ENCODE peak calls at places on chromosomes 12 and 14, in six cellular contexts. One of them, this sample, is unnamed.

GRCh38 chr14:71714225-71714624 is 218.0 kb upstream of the RGS6 start:
- DNase-seq in HCT116: no peak
- DNase-seq in right cardiac atrium: no peak
- DNase-seq in CD4-positive, alpha-beta T cell: no peak
- DNase-seq in SK-N-SH: no peak
- DNase-seq in CD8-positive, alpha-beta T cell: no peak
- DNase-seq in this sample: no peak

GRCh38 chr14:92615451-92615850 is 101.9 kb downstream of the RIN3 start:
- DNase-seq in HCT116: no peak
- DNase-seq in SK-N-SH: no peak
- DNase-seq in CD4-positive, alpha-beta T cell: peak
- DNase-seq in CD8-positive, alpha-beta T cell: peak
- DNase-seq in right cardiac atrium: no peak
- DNase-seq in this sample: no peak

GRCh38 chr14:38930022-38930421 is 173.0 kb downstream of the SEC23A start:
- DNase-seq in HCT116: no peak
- DNase-seq in CD4-positive, alpha-beta T cell: no peak
- DNase-seq in CD8-positive, alpha-beta T cell: no peak
- DNase-seq in SK-N-SH: no peak
- DNase-seq in right cardiac atrium: no peak
- DNase-seq in this sample: no peak

GRCh38 chr14:77641534-77642341 is 25.3 kb upstream of the SPTLC2 start:
- DNase-seq in right cardiac atrium: peak
- DNase-seq in SK-N-SH: no peak
- DNase-seq in HCT116: no peak
- DNase-seq in CD4-positive, alpha-beta T cell: peak
- DNase-seq in CD8-positive, alpha-beta T cell: peak
- DNase-seq in this sample: no peak

GRCh38 chr14:57085801-57086200 is 182.9 kb downstream of the EXOC5 start:
- DNase-seq in HCT116: no peak
- DNase-seq in CD4-positive, alpha-beta T cell: no peak
- DNase-seq in CD8-positive, alpha-beta T cell: no peak
- DNase-seq in right cardiac atrium: no peak
- DNase-seq in SK-N-SH: peak
- DNase-seq in this sample: no peak

GRCh38 chr12:81114241-81114640 is 36.4 kb downstream of the ACSS3 start:
- DNase-seq in SK-N-SH: no peak
- DNase-seq in HCT116: no peak
- DNase-seq in right cardiac atrium: no peak
- DNase-seq in CD4-positive, alpha-beta T cell: no peak
- DNase-seq in CD8-positive, alpha-beta T cell: no peak
- DNase-seq in this sample: no peak

GRCh38 chr14:70189678-70190077 is 927 bp upstream of the SLC8A3 start:
- DNase-seq in HCT116: no peak
- DNase-seq in CD4-positive, alpha-beta T cell: no peak
- DNase-seq in right cardiac atrium: no peak
- DNase-seq in CD8-positive, alpha-beta T cell: no peak
- DNase-seq in SK-N-SH: peak
- DNase-seq in this sample: no peak

GRCh38 chr12:6443361-6443983 is 1.3 kb upstream of the CD27 start:
- DNase-seq in right cardiac atrium: no peak
- DNase-seq in SK-N-SH: no peak
- DNase-seq in CD8-positive, alpha-beta T cell: peak
- DNase-seq in HCT116: no peak
- DNase-seq in CD4-positive, alpha-beta T cell: no peak
- DNase-seq in this sample: no peak

GRCh38 chr14:36022765-36023415 is 153.6 kb downstream of the PTCSC3 start:
- DNase-seq in HCT116: no peak
- DNase-seq in CD8-positive, alpha-beta T cell: no peak
- DNase-seq in right cardiac atrium: no peak
- DNase-seq in CD4-positive, alpha-beta T cell: no peak
- DNase-seq in SK-N-SH: no peak
- DNase-seq in this sample: no peak

GRCh38 chr14:105392161-105393090 is 5.9 kb upstream of the TEX22 start:
- DNase-seq in CD4-positive, alpha-beta T cell: no peak
- DNase-seq in right cardiac atrium: peak
- DNase-seq in HCT116: no peak
- DNase-seq in SK-N-SH: no peak
- DNase-seq in CD8-positive, alpha-beta T cell: no peak
- DNase-seq in this sample: no peak

GRCh38 chr14:96307434-96307833 is 51.4 kb downstream of the BDKRB1 start:
- DNase-seq in HCT116: no peak
- DNase-seq in right cardiac atrium: no peak
- DNase-seq in CD8-positive, alpha-beta T cell: no peak
- DNase-seq in SK-N-SH: no peak
- DNase-seq in CD4-positive, alpha-beta T cell: no peak
- DNase-seq in this sample: no peak

GRCh38 chr12:89464974-89465592 is 59.5 kb downstream of the GALNT4 start:
- DNase-seq in CD8-positive, alpha-beta T cell: no peak
- DNase-seq in CD4-positive, alpha-beta T cell: no peak
- DNase-seq in HCT116: no peak
- DNase-seq in right cardiac atrium: no peak
- DNase-seq in SK-N-SH: no peak
- DNase-seq in this sample: no peak

GRCh38 chr14:95026851-95027463 is 130.4 kb downstream of the DICER1 start:
- DNase-seq in SK-N-SH: no peak
- DNase-seq in HCT116: no peak
- DNase-seq in CD4-positive, alpha-beta T cell: no peak
- DNase-seq in right cardiac atrium: no peak
- DNase-seq in CD8-positive, alpha-beta T cell: no peak
- DNase-seq in this sample: no peak

GRCh38 chr12:119052001-119052400 is 70.7 kb downstream of the SRRM4 start:
- DNase-seq in right cardiac atrium: no peak
- DNase-seq in CD8-positive, alpha-beta T cell: no peak
- DNase-seq in CD4-positive, alpha-beta T cell: no peak
- DNase-seq in SK-N-SH: no peak
- DNase-seq in HCT116: no peak
- DNase-seq in this sample: no peak

GRCh38 chr14:104424406-104425072 is 155.0 kb upstream of the C14orf180 start:
- DNase-seq in right cardiac atrium: no peak
- DNase-seq in SK-N-SH: peak
- DNase-seq in CD4-positive, alpha-beta T cell: no peak
- DNase-seq in CD8-positive, alpha-beta T cell: no peak
- DNase-seq in HCT116: no peak
- DNase-seq in this sample: no peak

GRCh38 chr14:22547309-22547947 is 41.6 kb downstream of the DAD1 start:
- DNase-seq in HCT116: no peak
- DNase-seq in SK-N-SH: no peak
- DNase-seq in right cardiac atrium: no peak
- DNase-seq in CD8-positive, alpha-beta T cell: no peak
- DNase-seq in CD4-positive, alpha-beta T cell: no peak
- DNase-seq in this sample: no peak

GRCh38 chr12:6952860-6953416 is 1.8 kb downstream of the PTPN6 start:
- DNase-seq in right cardiac atrium: no peak
- DNase-seq in CD8-positive, alpha-beta T cell: no peak
- DNase-seq in SK-N-SH: peak
- DNase-seq in CD4-positive, alpha-beta T cell: no peak
- DNase-seq in HCT116: no peak
- DNase-seq in this sample: no peak

GRCh38 chr14:103512701-103513611 is 9.7 kb downstream of the CKB start:
- DNase-seq in HCT116: no peak
- DNase-seq in right cardiac atrium: peak
- DNase-seq in CD4-positive, alpha-beta T cell: no peak
- DNase-seq in SK-N-SH: no peak
- DNase-seq in CD8-positive, alpha-beta T cell: no peak
- DNase-seq in this sample: peak

GRCh38 chr14:99938376-99938775 is 126.8 kb upstream of the EVL start:
- DNase-seq in CD4-positive, alpha-beta T cell: no peak
- DNase-seq in CD8-positive, alpha-beta T cell: no peak
- DNase-seq in HCT116: no peak
- DNase-seq in SK-N-SH: no peak
- DNase-seq in right cardiac atrium: no peak
- DNase-seq in this sample: no peak

GRCh38 chr14:103281496-103282231 is 52.4 kb upstream of the EIF5 start:
- DNase-seq in right cardiac atrium: no peak
- DNase-seq in CD4-positive, alpha-beta T cell: no peak
- DNase-seq in SK-N-SH: peak
- DNase-seq in CD8-positive, alpha-beta T cell: no peak
- DNase-seq in HCT116: no peak
- DNase-seq in this sample: no peak

GRCh38 chr14:57732886-57733285 is 133.0 kb downstream of the SLC35F4 start:
- DNase-seq in right cardiac atrium: no peak
- DNase-seq in HCT116: no peak
- DNase-seq in SK-N-SH: no peak
- DNase-seq in CD4-positive, alpha-beta T cell: no peak
- DNase-seq in CD8-positive, alpha-beta T cell: no peak
- DNase-seq in this sample: no peak

GRCh38 chr14:100782516-100783320 is 43.2 kb upstream of the MEG3 start:
- DNase-seq in HCT116: no peak
- DNase-seq in CD8-positive, alpha-beta T cell: no peak
- DNase-seq in right cardiac atrium: no peak
- DNase-seq in SK-N-SH: peak
- DNase-seq in CD4-positive, alpha-beta T cell: no peak
- DNase-seq in this sample: no peak

GRCh38 chr12:74660442-74660841 is 122.8 kb downstream of the ATXN7L3B start:
- DNase-seq in CD4-positive, alpha-beta T cell: no peak
- DNase-seq in HCT116: no peak
- DNase-seq in SK-N-SH: no peak
- DNase-seq in CD8-positive, alpha-beta T cell: no peak
- DNase-seq in right cardiac atrium: no peak
- DNase-seq in this sample: no peak

GRCh38 chr12:74663958-74664357 is 126.3 kb downstream of the ATXN7L3B start:
- DNase-seq in CD8-positive, alpha-beta T cell: no peak
- DNase-seq in SK-N-SH: no peak
- DNase-seq in right cardiac atrium: no peak
- DNase-seq in CD4-positive, alpha-beta T cell: no peak
- DNase-seq in HCT116: no peak
- DNase-seq in this sample: no peak

DNA sequence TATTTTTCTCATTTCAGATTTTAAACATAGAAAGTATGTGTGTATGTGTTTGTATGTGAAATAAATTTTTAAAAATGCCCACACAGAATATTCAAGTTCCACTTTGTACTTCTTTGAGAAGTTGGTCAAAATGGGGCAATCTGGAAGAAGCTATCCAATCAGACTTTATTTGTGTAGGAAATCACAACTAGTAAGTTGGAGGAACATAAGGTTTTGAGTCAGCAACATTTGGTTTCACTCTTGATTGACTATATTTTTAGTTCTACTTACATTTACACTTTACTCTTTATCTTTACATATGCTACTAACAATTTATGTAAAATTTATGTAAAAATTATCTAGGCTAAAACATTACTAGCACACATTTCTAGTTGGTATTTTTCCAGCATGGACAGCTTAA is 128.1 kb downstream of the ATXN7L3B start:
- DNase-seq in SK-N-SH: no peak
- DNase-seq in HCT116: no peak
- DNase-seq in CD4-positive, alpha-beta T cell: no peak
- DNase-seq in CD8-positive, alpha-beta T cell: no peak
- DNase-seq in right cardiac atrium: no peak
- DNase-seq in this sample: no peak
- H3K27ac ChIP-seq in SK-N-SH: no peak
- H3K27ac ChIP-seq in HCT116: no peak
- H3K27ac ChIP-seq in CD4-positive, alpha-beta T cell: no peak
- H3K27ac ChIP-seq in CD8-positive, alpha-beta T cell: no peak
- H3K27ac ChIP-seq in right cardiac atrium: no peak
- H3K27ac ChIP-seq in this sample: no peak

DNA sequence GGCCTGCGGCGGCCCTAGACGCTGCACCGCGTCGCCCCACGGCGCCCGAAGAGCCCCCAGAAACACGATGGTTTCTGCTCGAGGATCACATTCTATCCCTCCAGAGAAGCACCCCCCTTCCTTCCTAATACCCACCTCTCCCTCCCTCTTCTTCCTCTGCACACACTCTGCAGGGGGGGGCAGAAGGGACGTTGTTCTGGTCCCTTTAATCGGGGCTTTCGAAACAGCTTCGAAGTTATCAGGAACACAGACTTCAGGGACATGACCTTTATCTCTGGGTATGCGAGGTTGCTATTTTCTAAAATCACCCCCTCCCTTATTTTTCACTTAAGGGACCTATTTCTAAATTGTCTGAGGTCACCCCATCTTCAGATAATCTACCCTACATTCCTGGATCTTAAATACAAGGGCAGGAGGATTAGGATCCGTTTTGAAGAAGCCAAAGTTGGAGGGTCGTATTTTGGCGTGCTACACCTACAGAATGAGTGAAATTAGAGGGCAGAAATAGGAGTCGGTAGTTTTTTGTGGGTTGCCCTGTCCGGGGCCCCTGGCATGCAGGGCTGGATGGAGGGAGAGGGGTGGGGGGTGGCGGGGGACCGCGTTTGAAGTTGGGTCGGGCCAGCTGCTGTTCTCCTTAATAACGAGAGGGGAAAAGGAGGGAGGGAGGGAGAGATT is 449 bp upstream of the CCND2 start:
- DNase-seq in CD4-positive, alpha-beta T cell: no peak
- DNase-seq in SK-N-SH: no peak
- DNase-seq in HCT116: no peak
- DNase-seq in CD8-positive, alpha-beta T cell: no peak
- DNase-seq in right cardiac atrium: no peak
- DNase-seq in this sample: no peak
- H3K27ac ChIP-seq in CD4-positive, alpha-beta T cell: peak
- H3K27ac ChIP-seq in SK-N-SH: no peak
- H3K27ac ChIP-seq in HCT116: no peak
- H3K27ac ChIP-seq in CD8-positive, alpha-beta T cell: peak
- H3K27ac ChIP-seq in right cardiac atrium: peak
- H3K27ac ChIP-seq in this sample: peak

DNA sequence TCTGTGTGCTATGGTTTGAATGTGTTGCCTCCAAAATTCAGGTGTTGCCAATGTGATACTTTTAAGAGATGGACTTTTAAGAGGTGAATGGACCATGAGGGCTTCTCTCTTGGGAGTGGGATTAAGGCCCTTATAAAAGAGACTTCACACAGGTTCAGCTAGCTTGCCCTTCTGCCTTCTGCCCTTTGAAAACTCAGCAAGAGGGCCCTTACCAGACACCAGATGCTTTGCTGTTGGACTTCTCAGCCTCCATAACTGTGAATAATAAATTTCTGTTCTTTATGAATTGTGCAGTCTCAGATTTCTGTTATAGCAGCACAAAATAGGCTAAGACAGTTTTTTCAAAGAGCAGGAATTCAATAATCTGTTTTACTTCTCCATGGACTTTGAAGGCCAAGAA is 86.1 kb downstream of the DIP2B start:
- DNase-seq in CD4-positive, alpha-beta T cell: no peak
- DNase-seq in SK-N-SH: no peak
- DNase-seq in CD8-positive, alpha-beta T cell: no peak
- DNase-seq in right cardiac atrium: no peak
- DNase-seq in HCT116: no peak
- DNase-seq in this sample: no peak
- H3K27ac ChIP-seq in CD4-positive, alpha-beta T cell: no peak
- H3K27ac ChIP-seq in SK-N-SH: peak
- H3K27ac ChIP-seq in CD8-positive, alpha-beta T cell: no peak
- H3K27ac ChIP-seq in right cardiac atrium: no peak
- H3K27ac ChIP-seq in HCT116: no peak
- H3K27ac ChIP-seq in this sample: no peak

DNA sequence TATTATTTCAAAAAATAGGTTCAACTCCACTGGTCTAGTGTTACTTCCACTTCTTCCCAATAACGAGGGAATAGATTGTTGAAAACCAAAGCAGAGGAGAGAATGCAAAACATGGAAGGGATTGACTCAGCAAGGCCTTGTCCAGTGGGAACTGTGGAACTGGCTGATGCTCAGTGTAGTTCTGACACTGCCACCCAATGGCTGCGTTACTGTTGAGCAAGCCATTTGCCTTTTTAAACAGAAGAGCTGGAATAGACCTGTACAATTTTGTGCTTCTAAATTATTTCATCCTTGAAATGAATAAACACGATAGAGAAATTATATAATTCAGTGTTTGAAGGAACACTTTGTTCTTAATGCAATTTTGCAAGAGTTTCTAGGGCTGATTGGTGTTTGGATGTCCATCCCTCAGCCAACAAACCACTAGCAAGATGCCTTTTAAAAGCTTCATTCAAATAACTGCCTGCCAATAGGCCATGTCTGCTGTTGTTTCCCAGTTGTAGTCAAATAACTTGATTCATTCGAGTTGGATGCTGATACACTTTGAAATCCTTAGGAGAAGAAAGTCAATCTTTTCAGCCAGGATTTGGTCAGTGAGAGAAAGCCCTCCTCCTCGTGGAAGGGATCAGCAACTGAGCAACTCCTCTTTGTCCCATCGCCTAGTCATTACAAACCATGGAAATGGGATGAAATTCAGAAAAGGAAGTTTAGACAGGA is 7.2 kb upstream of the MGP start:
- DNase-seq in right cardiac atrium: peak
- DNase-seq in CD4-positive, alpha-beta T cell: no peak
- DNase-seq in SK-N-SH: no peak
- DNase-seq in HCT116: no peak
- DNase-seq in CD8-positive, alpha-beta T cell: no peak
- DNase-seq in this sample: no peak
- H3K27ac ChIP-seq in right cardiac atrium: peak
- H3K27ac ChIP-seq in CD4-positive, alpha-beta T cell: no peak
- H3K27ac ChIP-seq in SK-N-SH: no peak
- H3K27ac ChIP-seq in HCT116: no peak
- H3K27ac ChIP-seq in CD8-positive, alpha-beta T cell: no peak
- H3K27ac ChIP-seq in this sample: no peak

This sample was measured in epithelial cell of prostate.